ENCODE peak calls at places on chromosomes 3 and 15, in four cellular contexts. One of them, this sample, is unnamed. For H3K4me1, the result is how much of the 10 kb centered on the place peaks cover.

GRCh38 chr15:49075876-49076275 is 29.6 kb upstream of the SECISBP2L start:
- DNase-seq in CD8-positive, alpha-beta memory T cell: no peak
- DNase-seq in lower lobe of right lung: no peak
- DNase-seq in HCT116: no peak
- DNase-seq in this sample: no peak

GRCh38 chr15:68693071-68693470 is 114.3 kb downstream of the CORO2B start:
- DNase-seq in CD8-positive, alpha-beta memory T cell: no peak
- DNase-seq in lower lobe of right lung: no peak
- DNase-seq in HCT116: no peak
- DNase-seq in this sample: no peak

GRCh38 chr15:89799011-89799924 is 15.4 kb downstream of the ANPEP start:
- DNase-seq in CD8-positive, alpha-beta memory T cell: no peak
- DNase-seq in lower lobe of right lung: peak
- DNase-seq in HCT116: no peak
- DNase-seq in this sample: no peak

GRCh38 chr3:16512435-16513140 is 911 bp downstream of the RFTN1 start:
- DNase-seq in CD8-positive, alpha-beta memory T cell: peak
- DNase-seq in lower lobe of right lung: peak
- DNase-seq in HCT116: no peak
- DNase-seq in this sample: peak

GRCh38 chr15:52798529-52799101 is 8.5 kb upstream of the ONECUT1 start:
- DNase-seq in CD8-positive, alpha-beta memory T cell: no peak
- DNase-seq in lower lobe of right lung: no peak
- DNase-seq in HCT116: no peak
- DNase-seq in this sample: no peak

GRCh38 chr3:69948246-69948862 is 51.2 kb upstream of the SAMMSON start:
- DNase-seq in CD8-positive, alpha-beta memory T cell: no peak
- DNase-seq in lower lobe of right lung: no peak
- DNase-seq in HCT116: peak
- DNase-seq in this sample: no peak

GRCh38 chr3:133944181-133944580 is 48.5 kb upstream of the RAB6B start:
- DNase-seq in CD8-positive, alpha-beta memory T cell: no peak
- DNase-seq in lower lobe of right lung: no peak
- DNase-seq in HCT116: no peak
- DNase-seq in this sample: no peak

GRCh38 chr3:25661694-25662455 is 2.8 kb downstream of the TOP2B start:
- DNase-seq in CD8-positive, alpha-beta memory T cell: no peak
- DNase-seq in lower lobe of right lung: no peak
- DNase-seq in HCT116: no peak
- DNase-seq in this sample: no peak

GRCh38 chr3:59839810-59840515 is 790.1 kb upstream of the CFAP20DC start:
- DNase-seq in CD8-positive, alpha-beta memory T cell: no peak
- DNase-seq in lower lobe of right lung: no peak
- DNase-seq in HCT116: no peak
- DNase-seq in this sample: no peak

GRCh38 chr3:189572249-189572648 is 58.9 kb upstream of the TP63 start:
- DNase-seq in CD8-positive, alpha-beta memory T cell: no peak
- DNase-seq in lower lobe of right lung: no peak
- DNase-seq in HCT116: no peak
- DNase-seq in this sample: no peak

GRCh38 chr15:89332446-89332845 is 2.2 kb downstream of the POLG start:
- DNase-seq in CD8-positive, alpha-beta memory T cell: no peak
- DNase-seq in lower lobe of right lung: no peak
- DNase-seq in HCT116: peak
- DNase-seq in this sample: no peak

GRCh38 chr3:114363554-114364202 is 69.8 kb downstream of the TIGIT start:
- DNase-seq in CD8-positive, alpha-beta memory T cell: no peak
- DNase-seq in lower lobe of right lung: no peak
- DNase-seq in HCT116: no peak
- DNase-seq in this sample: no peak

GRCh38 chr3:100710355-100711198 is 1.3 kb downstream of the TFG start:
- DNase-seq in CD8-positive, alpha-beta memory T cell: peak
- DNase-seq in lower lobe of right lung: no peak
- DNase-seq in HCT116: peak
- DNase-seq in this sample: peak

GRCh38 chr3:152031321-152031720 is 157.9 kb downstream of the SUCNR1 start:
- DNase-seq in CD8-positive, alpha-beta memory T cell: no peak
- DNase-seq in lower lobe of right lung: no peak
- DNase-seq in HCT116: no peak
- DNase-seq in this sample: no peak

GRCh38 chr3:120425877-120426276 is 24.9 kb downstream of the FSTL1 start:
- DNase-seq in CD8-positive, alpha-beta memory T cell: no peak
- DNase-seq in lower lobe of right lung: no peak
- DNase-seq in HCT116: no peak
- DNase-seq in this sample: no peak

GRCh38 chr3:20546636-20547035 is 360.6 kb upstream of the SGO1 start:
- DNase-seq in CD8-positive, alpha-beta memory T cell: no peak
- DNase-seq in lower lobe of right lung: no peak
- DNase-seq in HCT116: no peak
- DNase-seq in this sample: no peak

GRCh38 chr15:94263341-94264273 is 32.2 kb downstream of the MCTP2 start:
- DNase-seq in CD8-positive, alpha-beta memory T cell: no peak
- DNase-seq in lower lobe of right lung: no peak
- DNase-seq in HCT116: no peak
- DNase-seq in this sample: no peak

GRCh38 chr15:96334017-96334704 is 3.7 kb downstream of the NR2F2 start:
- DNase-seq in CD8-positive, alpha-beta memory T cell: no peak
- DNase-seq in lower lobe of right lung: peak
- DNase-seq in HCT116: no peak
- DNase-seq in this sample: no peak

GRCh38 chr3:151345854-151346253 is 16.5 kb upstream of the P2RY13 start:
- DNase-seq in CD8-positive, alpha-beta memory T cell: no peak
- DNase-seq in lower lobe of right lung: no peak
- DNase-seq in HCT116: no peak
- DNase-seq in this sample: no peak

GRCh38 chr3:143010024-143010423 is 8.7 kb downstream of the U2SURP start:
- DNase-seq in CD8-positive, alpha-beta memory T cell: no peak
- DNase-seq in lower lobe of right lung: no peak
- DNase-seq in HCT116: no peak
- DNase-seq in this sample: no peak

GRCh38 chr3:130925628-130926027 is 31.7 kb downstream of the ATP2C1 start:
- DNase-seq in CD8-positive, alpha-beta memory T cell: no peak
- DNase-seq in lower lobe of right lung: no peak
- DNase-seq in HCT116: no peak
- DNase-seq in this sample: no peak

GRCh38 chr15:66948294-66948693 is 117.1 kb upstream of the SMAD3 start:
- DNase-seq in CD8-positive, alpha-beta memory T cell: no peak
- DNase-seq in lower lobe of right lung: no peak
- DNase-seq in HCT116: no peak
- DNase-seq in this sample: no peak

GRCh38 chr3:54599741-54600140 is 328.1 kb downstream of the LRTM1 start:
- DNase-seq in CD8-positive, alpha-beta memory T cell: no peak
- DNase-seq in lower lobe of right lung: no peak
- DNase-seq in HCT116: no peak
- DNase-seq in this sample: no peak

GRCh38 chr3:175726228-175726627 is 867.1 kb downstream of the NAALADL2 start:
- DNase-seq in CD8-positive, alpha-beta memory T cell: no peak
- DNase-seq in lower lobe of right lung: no peak
- DNase-seq in HCT116: no peak
- DNase-seq in this sample: no peak

GRCh38 chr3:119239421-119239820 is 1.3 kb downstream of the B4GALT4 start:
- DNase-seq in CD8-positive, alpha-beta memory T cell: no peak
- DNase-seq in lower lobe of right lung: no peak
- DNase-seq in HCT116: no peak
- DNase-seq in this sample: no peak

GRCh38 chr15:75606711-75607684 is 18.5 kb downstream of the SNUPN start:
- DNase-seq in CD8-positive, alpha-beta memory T cell: no peak
- DNase-seq in lower lobe of right lung: no peak
- DNase-seq in HCT116: no peak
- DNase-seq in this sample: peak

GRCh38 chr15:29681946-29682345 is 140.3 kb downstream of the TJP1 start:
- DNase-seq in CD8-positive, alpha-beta memory T cell: no peak
- DNase-seq in lower lobe of right lung: no peak
- DNase-seq in HCT116: no peak
- DNase-seq in this sample: no peak

GRCh38 chr15:89035658-89036057 is 52.6 kb upstream of the ABHD2 start:
- DNase-seq in CD8-positive, alpha-beta memory T cell: no peak
- DNase-seq in lower lobe of right lung: no peak
- DNase-seq in HCT116: no peak
- DNase-seq in this sample: no peak

GRCh38 chr3:129121016-129121791 is 400 bp downstream of the RAB43 start:
- DNase-seq in CD8-positive, alpha-beta memory T cell: peak
- DNase-seq in lower lobe of right lung: peak
- DNase-seq in HCT116: no peak
- DNase-seq in this sample: no peak

GRCh38 chr15:50543556-50543955 is 2.9 kb downstream of the USP50 start:
- DNase-seq in CD8-positive, alpha-beta memory T cell: no peak
- DNase-seq in lower lobe of right lung: no peak
- DNase-seq in HCT116: no peak
- DNase-seq in this sample: no peak

GRCh38 chr15:25727867-25728600 is 135.1 kb downstream of the ATP10A start:
- DNase-seq in CD8-positive, alpha-beta memory T cell: no peak
- DNase-seq in lower lobe of right lung: no peak
- DNase-seq in HCT116: no peak
- DNase-seq in this sample: no peak

GRCh38 chr3:120926146-120926545 is 18.1 kb downstream of the STXBP5L start:
- DNase-seq in CD8-positive, alpha-beta memory T cell: no peak
- DNase-seq in lower lobe of right lung: no peak
- DNase-seq in HCT116: no peak
- DNase-seq in this sample: no peak

GRCh38 chr3:52791396-52791795 is 3.2 kb upstream of the ITIH3 start:
- DNase-seq in CD8-positive, alpha-beta memory T cell: no peak
- DNase-seq in lower lobe of right lung: no peak
- DNase-seq in HCT116: no peak
- DNase-seq in this sample: no peak

GRCh38 chr3:124839896-124840295 is 47.3 kb downstream of the ITGB5 start:
- DNase-seq in CD8-positive, alpha-beta memory T cell: no peak
- DNase-seq in lower lobe of right lung: no peak
- DNase-seq in HCT116: no peak
- DNase-seq in this sample: no peak

GRCh38 chr3:124843068-124843467 is 44.1 kb downstream of the ITGB5 start:
- DNase-seq in CD8-positive, alpha-beta memory T cell: no peak
- DNase-seq in lower lobe of right lung: no peak
- DNase-seq in HCT116: no peak
- DNase-seq in this sample: no peak

GRCh38 chr3:124843496-124843895 is 43.7 kb downstream of the ITGB5 start:
- DNase-seq in CD8-positive, alpha-beta memory T cell: no peak
- DNase-seq in lower lobe of right lung: no peak
- DNase-seq in HCT116: no peak
- DNase-seq in this sample: no peak

GRCh38 chr3:124838963-124839362 is 48.2 kb downstream of the ITGB5 start:
- DNase-seq in CD8-positive, alpha-beta memory T cell: no peak
- DNase-seq in lower lobe of right lung: no peak
- DNase-seq in HCT116: no peak
- DNase-seq in this sample: no peak

DNA sequence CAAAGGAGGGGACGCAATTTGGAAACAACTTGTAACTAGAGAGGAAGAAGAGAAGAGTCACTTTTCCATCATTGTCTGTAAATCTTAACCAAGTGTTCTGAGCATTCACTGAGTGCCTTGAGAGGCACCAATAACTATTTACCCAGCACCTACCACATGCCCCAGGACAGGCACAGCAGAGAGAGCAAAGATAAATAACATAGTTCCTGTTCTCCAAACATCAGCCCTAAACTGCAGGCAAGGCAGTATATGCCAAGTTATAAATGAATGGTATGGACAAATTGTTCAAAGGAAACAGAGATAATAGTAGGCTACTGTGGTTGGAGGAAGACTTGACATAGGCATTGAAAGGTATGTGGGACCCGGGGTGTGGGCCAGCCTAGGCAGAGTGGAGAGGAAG is 45.6 kb downstream of the ITGB5 start:
- DNase-seq in CD8-positive, alpha-beta memory T cell: no peak
- DNase-seq in lower lobe of right lung: no peak
- DNase-seq in HCT116: no peak
- DNase-seq in this sample: no peak
- H3K4me1 ChIP-seq in CD8-positive, alpha-beta memory T cell: under half
- H3K4me1 ChIP-seq in lower lobe of right lung: under half
- H3K4me1 ChIP-seq in HCT116: under half
- H3K4me1 ChIP-seq in this sample: under half

GRCh38 chr3:46124216-46125143 is 83.6 kb downstream of the CCR1 start:
- DNase-seq in CD8-positive, alpha-beta memory T cell: no peak
- DNase-seq in lower lobe of right lung: no peak
- DNase-seq in HCT116: no peak
- DNase-seq in this sample: no peak
- H3K4me1 ChIP-seq in CD8-positive, alpha-beta memory T cell: under half
- H3K4me1 ChIP-seq in lower lobe of right lung: under half
- H3K4me1 ChIP-seq in HCT116: under half
- H3K4me1 ChIP-seq in this sample: under half

GRCh38 chr15:40114218-40114617 is 5.5 kb upstream of the BMF start:
- DNase-seq in CD8-positive, alpha-beta memory T cell: no peak
- DNase-seq in lower lobe of right lung: no peak
- DNase-seq in HCT116: no peak
- DNase-seq in this sample: no peak

GRCh38 chr15:40111888-40112287 is 3.2 kb upstream of the BMF start:
- DNase-seq in CD8-positive, alpha-beta memory T cell: no peak
- DNase-seq in lower lobe of right lung: no peak
- DNase-seq in HCT116: no peak
- DNase-seq in this sample: no peak

GRCh38 chr15:40112789-40113188 is 4.1 kb upstream of the BMF start:
- DNase-seq in CD8-positive, alpha-beta memory T cell: no peak
- DNase-seq in lower lobe of right lung: no peak
- DNase-seq in HCT116: no peak
- DNase-seq in this sample: no peak

GRCh38 chr15:40118473-40118872 is 9.8 kb upstream of the BMF start:
- DNase-seq in CD8-positive, alpha-beta memory T cell: no peak
- DNase-seq in lower lobe of right lung: no peak
- DNase-seq in HCT116: no peak
- DNase-seq in this sample: no peak

DNA sequence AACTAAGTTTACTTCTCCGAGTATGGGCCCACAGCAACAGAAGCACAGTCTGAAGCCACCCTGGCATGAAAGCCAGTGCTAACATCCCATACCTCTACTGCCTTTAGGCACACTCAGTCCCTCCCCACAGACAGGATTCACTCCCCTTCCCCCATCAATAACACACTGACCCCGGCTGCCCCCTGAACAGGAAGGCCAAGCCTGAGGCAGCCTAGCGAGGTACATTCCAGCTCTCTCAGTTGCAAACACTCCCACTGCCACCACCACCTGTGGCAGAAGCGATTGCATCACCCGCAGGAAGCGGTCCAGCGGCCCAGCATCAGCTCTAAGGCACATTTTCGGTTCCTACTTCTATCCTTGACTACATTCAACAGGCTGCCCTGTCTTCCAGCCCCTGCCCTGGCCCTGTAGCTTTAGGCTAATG is 7.0 kb upstream of the BMF start:
- DNase-seq in CD8-positive, alpha-beta memory T cell: no peak
- DNase-seq in lower lobe of right lung: peak
- DNase-seq in HCT116: no peak
- DNase-seq in this sample: peak
- H3K4me1 ChIP-seq in CD8-positive, alpha-beta memory T cell: under half
- H3K4me1 ChIP-seq in lower lobe of right lung: under half
- H3K4me1 ChIP-seq in HCT116: under half
- H3K4me1 ChIP-seq in this sample: under half

DNA sequence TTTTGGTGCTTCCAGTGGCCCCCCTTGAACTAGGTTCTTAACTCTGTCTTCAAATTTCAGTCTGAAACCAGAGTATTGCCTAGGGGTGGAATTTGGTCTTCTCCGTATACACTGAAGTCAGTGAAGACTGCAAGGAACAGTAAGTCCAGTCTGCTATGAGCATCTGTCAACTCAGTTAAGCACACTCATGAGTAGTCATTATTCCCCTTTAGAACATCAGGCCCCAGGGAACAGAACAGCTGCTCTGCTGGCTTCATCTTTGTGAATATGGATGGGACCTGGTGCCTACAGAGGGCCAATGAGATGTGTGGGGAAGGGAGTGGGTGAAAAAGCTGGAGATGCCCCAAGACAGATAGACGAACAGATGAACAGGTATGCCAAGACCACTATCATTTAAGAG is 85.2 kb upstream of the PRR23C start:
- DNase-seq in CD8-positive, alpha-beta memory T cell: no peak
- DNase-seq in lower lobe of right lung: no peak
- DNase-seq in HCT116: no peak
- DNase-seq in this sample: no peak
- H3K4me1 ChIP-seq in CD8-positive, alpha-beta memory T cell: under half
- H3K4me1 ChIP-seq in lower lobe of right lung: under half
- H3K4me1 ChIP-seq in HCT116: under half
- H3K4me1 ChIP-seq in this sample: under half